ENCODE peak calls at places on chromosomes 4 and X, in nine cellular contexts. X is GM23248, D is germinal center, L is HEK293T, N is T-helper 1 cell, A is AG09319, O is cerebellar cortex, W is hypothalamus, M is fibroblast of pulmonary artery. U is an unnamed sample.

GRCh38 chr4:41590591-41590990 is 52.6 kb downstream of the LIMCH1 start:
- DNase-seq in X (no peak), D (no peak), L (no peak), N (no peak), A (no peak), O (peak), W (no peak), M (no peak), U (no peak)

GRCh38 chrX:64580035-64580434 is 184.8 kb upstream of the MTMR8 start:
- DNase-seq in X (no peak), D (no peak), L (no peak), N (no peak), A (no peak), O (no peak), W (no peak), M (no peak), U (no peak)

GRCh38 chr4:73453701-73454005 is 17.6 kb downstream of the AFP start:
- DNase-seq in X (no peak), D (no peak), L (no peak), N (no peak), A (no peak), O (peak), W (no peak), M (peak), U (no peak)

GRCh38 chrX:31547416-31547815 is 475.6 kb upstream of the FTHL17 start:
- DNase-seq in X (peak), D (no peak), L (no peak), N (no peak), A (no peak), O (no peak), W (no peak), M (no peak), U (no peak)

GRCh38 chr4:54228563-54229501 is at the start of gene PDGFRA:
- DNase-seq in X (peak), D (no peak), L (no peak), N (no peak), A (peak), O (no peak), W (peak), M (peak), U (peak)

GRCh38 chr4:32931475-32931874 is 2211.3 kb downstream of the PCDH7 start:
- DNase-seq in X (no peak), D (no peak), L (no peak), N (no peak), A (no peak), O (no peak), W (no peak), M (no peak), U (no peak)

GRCh38 chr4:146308951-146309350 is 94.6 kb downstream of the REELD1 start:
- DNase-seq in X (peak), D (no peak), L (no peak), N (no peak), A (no peak), O (no peak), W (no peak), M (no peak), U (no peak)

GRCh38 chr4:40571208-40571607 is 58.5 kb downstream of the RBM47 start:
- DNase-seq in X (no peak), D (no peak), L (no peak), N (no peak), A (no peak), O (no peak), W (no peak), M (no peak), U (no peak)

GRCh38 chr4:23060776-23061175 is 368.0 kb downstream of the GBA3 start:
- DNase-seq in X (peak), D (no peak), L (no peak), N (no peak), A (no peak), O (peak), W (no peak), M (no peak), U (no peak)

GRCh38 chrX:109472939-109473713 is 8.8 kb downstream of the GUCY2F start:
- DNase-seq in X (peak), D (peak), L (peak), N (no peak), A (no peak), O (peak), W (peak), M (peak), U (no peak)

GRCh38 chr4:155487231-155487630 is 110.5 kb upstream of the MAP9 start:
- DNase-seq in X (no peak), D (no peak), L (no peak), N (no peak), A (no peak), O (no peak), W (no peak), M (no peak), U (no peak)

GRCh38 chrX:19543951-19544359 is 28.6 kb upstream of the MAP3K15 start:
- DNase-seq in X (no peak), D (no peak), L (no peak), N (no peak), A (no peak), O (peak), W (no peak), M (no peak), U (no peak)

GRCh38 chrX:144219035-144219434 is 335.2 kb downstream of the UBE2NL start:
- DNase-seq in X (peak), D (no peak), L (no peak), N (no peak), A (no peak), O (no peak), W (no peak), M (peak), U (no peak)

GRCh38 chrX:140507223-140507981 is 2.5 kb upstream of the SOX3 start:
- DNase-seq in X (no peak), D (no peak), L (peak), N (no peak), A (no peak), O (no peak), W (no peak), M (no peak), U (no peak)

GRCh38 chr4:56099378-56099786 is 150.6 kb downstream of the CEP135 start:
- DNase-seq in X (no peak), D (no peak), L (no peak), N (no peak), A (no peak), O (peak), W (peak), M (no peak), U (no peak)

GRCh38 chr4:99934891-99935290 is 11.5 kb downstream of the DNAJB14 start:
- DNase-seq in X (peak), D (no peak), L (no peak), N (no peak), A (no peak), O (no peak), W (no peak), M (peak), U (no peak)

GRCh38 chr4:1669850-1670249 is 14.3 kb downstream of the FAM53A start:
- DNase-seq in X (no peak), D (no peak), L (no peak), N (no peak), A (no peak), O (no peak), W (no peak), M (no peak), U (no peak)

GRCh38 chrX:134172588-134173259 is 64.3 kb upstream of the CCDC160 start:
- DNase-seq in X (peak), D (peak), L (no peak), N (peak), A (no peak), O (no peak), W (peak), M (no peak), U (no peak)

GRCh38 chr4:170106899-170107298 is 17.1 kb upstream of the AADAT start:
- DNase-seq in X (no peak), D (no peak), L (no peak), N (no peak), A (no peak), O (no peak), W (no peak), M (no peak), U (no peak)

GRCh38 chr4:143273170-143273917 is 63.3 kb upstream of the GAB1 start:
- DNase-seq in X (no peak), D (no peak), L (no peak), N (no peak), A (no peak), O (no peak), W (no peak), M (no peak), U (no peak)

GRCh38 chr4:139725236-139725635 is 59.6 kb downstream of the MGST2 start:
- DNase-seq in X (no peak), D (no peak), L (no peak), N (no peak), A (no peak), O (no peak), W (no peak), M (no peak), U (no peak)

GRCh38 chr4:110096406-110096805 is 102.0 kb downstream of the ELOVL6 start:
- DNase-seq in X (no peak), D (no peak), L (no peak), N (no peak), A (no peak), O (no peak), W (no peak), M (no peak), U (no peak)

GRCh38 chr4:152256996-152257395 is 278.9 kb downstream of the FBXW7 start:
- DNase-seq in X (no peak), D (no peak), L (no peak), N (no peak), A (no peak), O (no peak), W (no peak), M (no peak), U (no peak)

GRCh38 chr4:122458625-122459024 is 2.1 kb upstream of the IL2 start:
- DNase-seq in X (peak), D (no peak), L (no peak), N (peak), A (no peak), O (no peak), W (no peak), M (no peak), U (no peak)

GRCh38 chr4:87560802-87561201 is 31.6 kb upstream of the SPARCL1 start:
- DNase-seq in X (peak), D (no peak), L (no peak), N (no peak), A (no peak), O (no peak), W (no peak), M (no peak), U (no peak)

GRCh38 chr4:45946699-45947098 is 177.2 kb downstream of the GABRG1 start:
- DNase-seq in X (no peak), D (no peak), L (no peak), N (no peak), A (no peak), O (no peak), W (no peak), M (no peak), U (no peak)

GRCh38 chr4:16443504-16444088 is 217.3 kb upstream of the TAPT1 start:
- DNase-seq in X (peak), D (peak), L (peak), N (no peak), A (no peak), O (peak), W (no peak), M (peak), U (no peak)

GRCh38 chrX:109890910-109891502 is 111.9 kb upstream of the TMEM164 start:
- DNase-seq in X (peak), D (peak), L (peak), N (peak), A (no peak), O (peak), W (peak), M (peak), U (peak)

GRCh38 chrX:14864626-14865025 is 8.2 kb downstream of the FANCB start:
- DNase-seq in X (peak), D (no peak), L (no peak), N (no peak), A (no peak), O (no peak), W (no peak), M (peak), U (no peak)

GRCh38 chrX:131830400-131831184 is 192.5 kb upstream of the STK26 start:
- DNase-seq in X (peak), D (no peak), L (peak), N (peak), A (peak), O (peak), W (peak), M (peak), U (no peak)

GRCh38 chr4:14096406-14096965 is 469.0 kb upstream of the BOD1L1 start:
- DNase-seq in X (peak), D (no peak), L (no peak), N (no peak), A (no peak), O (no peak), W (no peak), M (peak), U (no peak)

GRCh38 chrX:9724711-9725110 is 40.9 kb downstream of the GPR143 start:
- DNase-seq in X (peak), D (no peak), L (no peak), N (no peak), A (no peak), O (no peak), W (no peak), M (peak), U (no peak)

GRCh38 chr4:14961292-14961691 is 41.0 kb upstream of the CPEB2 start:
- DNase-seq in X (no peak), D (no peak), L (no peak), N (no peak), A (no peak), O (no peak), W (no peak), M (no peak), U (no peak)

GRCh38 chrX:22664826-22665225 is 334.9 kb upstream of the DDX53 start:
- DNase-seq in X (no peak), D (no peak), L (no peak), N (no peak), A (no peak), O (no peak), W (no peak), M (no peak), U (no peak)

GRCh38 chr4:169090479-169091215 is 80.6 kb upstream of the CBR4 start:
- DNase-seq in X (no peak), D (no peak), L (no peak), N (no peak), A (no peak), O (no peak), W (no peak), M (no peak), U (no peak)

GRCh38 chr4:128525387-128525786 is 237.8 kb upstream of the PGRMC2 start:
- DNase-seq in X (peak), D (no peak), L (no peak), N (no peak), A (no peak), O (no peak), W (no peak), M (peak), U (no peak)

GRCh38 chrX:38806054-38806389 is 4.8 kb downstream of the MID1IP1 start:
- DNase-seq in X (peak), D (no peak), L (no peak), N (no peak), A (no peak), O (no peak), W (no peak), M (no peak), U (no peak)

U was measured in 8988T.